ENCODE peak calls at places on chromosomes 11 and 22, in nine cellular contexts. D is mammary epithelial cell; Z is RWPE1; U is progenitor cell of endocrine pancreas; O is MCF 10A; M is tibial nerve; W is GM20000; C is CD4-positive, alpha-beta T cell; F is colonic mucosa. B is an unnamed sample.

GRCh38 chr22:42978453-42979103 is 36.4 kb downstream of the PACSIN2 start:
- DNase-seq in D (peak), Z (peak), U (no peak), O (peak), M (no peak), W (no peak), C (no peak), F (no peak), B (no peak)

GRCh38 chr11:132858203-132858602 is 674.1 kb downstream of the OPCML start:
- DNase-seq in D (peak), Z (no peak), U (no peak), O (peak), M (no peak), W (no peak), C (no peak), F (no peak), B (no peak)

GRCh38 chr11:72750556-72751292 is 1.5 kb downstream of the ARAP1 start:
- DNase-seq in D (no peak), Z (no peak), U (no peak), O (no peak), M (no peak), W (no peak), C (no peak), F (no peak), B (no peak)

GRCh38 chr11:45936655-45937054 is 14.2 kb downstream of the LARGE2 start:
- DNase-seq in D (no peak), Z (no peak), U (no peak), O (no peak), M (no peak), W (no peak), C (no peak), F (no peak), B (no peak)

GRCh38 chr11:85626496-85626895 is 648 bp downstream of the DLG2 start:
- DNase-seq in D (no peak), Z (no peak), U (no peak), O (peak), M (no peak), W (no peak), C (no peak), F (no peak), B (no peak)

GRCh38 chr11:92024788-92025187 is 199.8 kb upstream of the FAT3 start:
- DNase-seq in D (peak), Z (no peak), U (no peak), O (peak), M (no peak), W (no peak), C (no peak), F (no peak), B (no peak)

GRCh38 chr11:1303196-1303821 is 6.1 kb downstream of the TOLLIP start:
- DNase-seq in D (peak), Z (peak), U (no peak), O (peak), M (no peak), W (no peak), C (no peak), F (no peak), B (no peak)

GRCh38 chr22:43060213-43060612 is 29.0 kb downstream of the TTLL1 start:
- DNase-seq in D (no peak), Z (no peak), U (peak), O (peak), M (peak), W (peak), C (peak), F (peak), B (no peak)

GRCh38 chr22:45268958-45269844 is 15.5 kb upstream of the UPK3A start:
- DNase-seq in D (peak), Z (peak), U (peak), O (peak), M (peak), W (peak), C (peak), F (peak), B (no peak)

GRCh38 chr22:31085493-31085824 is 4.3 kb downstream of the SMTN start:
- DNase-seq in D (peak), Z (no peak), U (no peak), O (no peak), M (no peak), W (no peak), C (no peak), F (peak), B (no peak)

GRCh38 chr11:2781413-2782274 is 81.8 kb upstream of the KCNQ1OT1 start:
- DNase-seq in D (no peak), Z (no peak), U (peak), O (no peak), M (no peak), W (no peak), C (no peak), F (peak), B (no peak)

GRCh38 chr11:71309181-71309580 is 56.8 kb upstream of the SHANK2 start:
- DNase-seq in D (no peak), Z (no peak), U (no peak), O (no peak), M (no peak), W (no peak), C (no peak), F (peak), B (no peak)

GRCh38 chr11:1202154-1202775 is 20.6 kb upstream of the MUC5B start:
- DNase-seq in D (no peak), Z (no peak), U (peak), O (no peak), M (no peak), W (peak), C (no peak), F (no peak), B (no peak)

GRCh38 chr11:6427516-6427915 is 8.6 kb upstream of the APBB1 start:
- DNase-seq in D (no peak), Z (no peak), U (no peak), O (no peak), M (no peak), W (no peak), C (no peak), F (no peak), B (no peak)

GRCh38 chr22:35399114-35399677 is 744 bp upstream of the MCM5 start:
- DNase-seq in D (no peak), Z (no peak), U (no peak), O (peak), M (no peak), W (no peak), C (peak), F (no peak), B (no peak)

GRCh38 chr11:6941970-6942369 is 15.7 kb downstream of the ZNF215 start:
- DNase-seq in D (no peak), Z (no peak), U (no peak), O (no peak), M (no peak), W (no peak), C (no peak), F (no peak), B (no peak)

GRCh38 chr11:205221-206001 is 1.8 kb downstream of the BET1L start:
- DNase-seq in D (no peak), Z (no peak), U (no peak), O (no peak), M (no peak), W (no peak), C (no peak), F (peak), B (no peak)

GRCh38 chr22:27137809-27138400 is 480.5 kb downstream of the MIAT start:
- DNase-seq in D (no peak), Z (no peak), U (no peak), O (no peak), M (no peak), W (no peak), C (no peak), F (no peak), B (no peak)

GRCh38 chr22:23083315-23084021 is 13.1 kb downstream of the GNAZ start:
- DNase-seq in D (no peak), Z (no peak), U (no peak), O (no peak), M (no peak), W (no peak), C (no peak), F (no peak), B (no peak)

GRCh38 chr11:118265954-118266353 is 1.9 kb upstream of the MPZL2 start:
- DNase-seq in D (peak), Z (no peak), U (no peak), O (peak), M (no peak), W (no peak), C (no peak), F (peak), B (no peak)

GRCh38 chr11:118264568-118265470 is 722 bp upstream of the MPZL2 start:
- DNase-seq in D (no peak), Z (no peak), U (no peak), O (peak), M (no peak), W (no peak), C (no peak), F (peak), B (no peak)

GRCh38 chr11:118267486-118267885 is 3.4 kb upstream of the MPZL2 start:
- DNase-seq in D (peak), Z (peak), U (no peak), O (peak), M (no peak), W (no peak), C (no peak), F (no peak), B (no peak)

GRCh38 chr11:118263109-118263508 is 988 bp downstream of the MPZL2 start:
- DNase-seq in D (no peak), Z (no peak), U (no peak), O (no peak), M (no peak), W (no peak), C (no peak), F (peak), B (no peak)

DNA sequence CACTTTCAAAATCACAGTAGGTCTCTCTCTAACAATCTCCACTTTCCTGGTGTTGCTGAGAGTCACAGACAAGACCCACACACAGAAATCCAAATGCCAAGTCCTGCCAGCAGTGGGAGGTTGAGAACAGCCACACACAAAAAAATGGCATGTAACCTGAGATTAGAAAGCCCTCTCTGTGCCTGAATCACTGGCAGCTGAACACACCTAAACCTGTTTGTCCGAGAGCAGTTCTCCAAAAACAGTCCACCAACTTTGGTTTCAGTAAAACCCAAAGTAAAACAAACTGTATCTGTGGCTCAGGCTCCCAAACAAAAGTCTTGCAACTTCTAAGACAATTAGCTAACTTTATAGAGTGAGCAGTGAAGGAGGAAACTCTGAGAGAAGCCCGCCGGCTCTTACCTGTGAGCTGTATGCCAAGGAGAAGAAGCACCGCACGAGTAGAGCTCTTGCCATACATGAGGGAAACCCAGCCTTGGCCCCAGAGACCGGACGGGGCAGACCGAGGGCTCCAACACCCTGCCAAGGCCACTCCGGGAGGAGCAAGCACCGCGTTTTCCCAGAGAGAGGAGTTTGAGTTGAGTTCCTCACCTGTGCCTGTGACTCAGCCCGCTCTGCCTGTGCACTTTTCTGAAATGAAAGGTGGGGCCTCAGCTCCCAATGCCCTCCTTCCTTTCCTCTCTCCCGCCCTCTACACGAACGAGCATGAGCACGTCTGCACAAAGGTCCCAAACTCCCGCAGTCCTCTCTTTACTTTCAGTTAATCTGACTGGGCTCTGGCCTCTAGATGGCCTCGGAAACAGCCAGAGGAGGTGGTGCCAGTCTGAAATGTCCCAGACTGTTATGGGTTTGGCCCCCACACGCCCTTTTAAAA is at the start of gene MPZL2:
- DNase-seq in D (peak), Z (peak), U (peak), O (peak), M (peak), W (no peak), C (no peak), F (peak), B (no peak)
- TF ChIP-seq CTCF in D (peak), Z (peak), U (no peak), O (no peak), M (no peak), W (no peak), C (no peak), F (no peak), B (no peak)

GRCh38 chr11:78266451-78266850 is 77.7 kb downstream of the USP35 start:
- DNase-seq in D (no peak), Z (no peak), U (no peak), O (no peak), M (no peak), W (no peak), C (no peak), F (no peak), B (no peak)
- TF ChIP-seq CTCF in D (no peak), Z (no peak), U (no peak), O (no peak), M (no peak), W (no peak), C (no peak), F (no peak), B (no peak)

DNA sequence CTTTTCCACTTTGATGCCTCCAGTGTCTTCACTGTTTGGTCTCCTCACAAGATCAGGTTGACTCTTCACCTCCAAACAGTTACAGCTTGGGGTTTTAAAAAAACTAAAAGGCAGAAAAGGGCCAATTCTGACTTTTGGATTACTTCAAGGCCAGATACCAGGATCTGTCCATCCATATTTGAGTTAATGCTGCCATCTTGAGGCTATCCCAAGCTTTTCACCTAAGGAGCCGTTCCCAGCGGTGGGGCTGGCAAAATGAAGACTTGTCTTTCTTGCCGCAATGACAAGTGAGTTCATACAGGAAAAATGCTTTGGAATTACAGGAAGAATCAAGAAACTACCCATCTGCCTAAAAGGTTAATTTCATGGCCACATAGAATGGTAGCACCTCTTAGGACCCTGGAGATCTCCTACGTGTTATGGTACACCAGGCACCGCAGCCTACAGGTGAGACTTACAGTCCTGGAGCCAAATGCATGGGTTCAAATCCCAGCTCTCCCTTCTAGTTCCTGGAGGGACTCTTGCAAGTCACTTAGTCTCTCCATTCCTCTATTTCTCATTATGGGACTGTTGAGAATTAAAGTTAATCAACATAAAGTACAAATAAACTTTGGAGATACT is 6.0 kb upstream of the OR5B21 start:
- DNase-seq in D (peak), Z (peak), U (peak), O (peak), M (peak), W (peak), C (no peak), F (peak), B (peak)
- TF ChIP-seq CTCF in D (peak), Z (peak), U (peak), O (peak), M (peak), W (peak), C (peak), F (peak), B (peak)

GRCh38 chr11:35166369-35167360 is 27.7 kb downstream of the CD44 start:
- DNase-seq in D (peak), Z (peak), U (no peak), O (peak), M (no peak), W (no peak), C (peak), F (no peak), B (peak)
- TF ChIP-seq CTCF in D (no peak), Z (no peak), U (no peak), O (no peak), M (no peak), W (no peak), C (no peak), F (no peak), B (no peak)

GRCh38 chr22:44225091-44225689 is 44.5 kb downstream of the PARVG start:
- DNase-seq in D (no peak), Z (no peak), U (no peak), O (no peak), M (no peak), W (no peak), C (no peak), F (no peak), B (no peak)
- TF ChIP-seq CTCF in D (no peak), Z (no peak), U (no peak), O (no peak), M (no peak), W (no peak), C (no peak), F (no peak), B (no peak)